ENCODE peak calls at places on chromosome 10, in five cellular contexts. F is endothelial cell of umbilical vein, H is colonic mucosa, R is fibroblast of lung, G is neural progenitor cell. C is an unnamed sample.

GRCh38 chr10:64209574-64209973 is 688.4 kb downstream of the REEP3 start:
- DNase-seq in G (no peak), F (no peak), R (peak), H (no peak), C (no peak)

GRCh38 chr10:74234569-74234968 is 83.5 kb downstream of the ADK start:
- DNase-seq in G (no peak), H (no peak), F (peak), R (no peak), C (peak)

GRCh38 chr10:123392182-123392930 is 238.2 kb downstream of the BUB3 start:
- DNase-seq in F (no peak), R (no peak), G (no peak), H (no peak), C (no peak)

GRCh38 chr10:3749597-3750351 is 35.2 kb downstream of the KLF6 start:
- DNase-seq in R (peak), G (no peak), F (no peak), H (no peak), C (peak)

GRCh38 chr10:4050061-4050460 is 265.1 kb upstream of the KLF6 start:
- DNase-seq in R (no peak), H (no peak), F (no peak), G (no peak), C (no peak)

GRCh38 chr10:12699258-12699700 is 302.2 kb downstream of the CCDC3 start:
- DNase-seq in H (peak), R (peak), G (no peak), F (peak), C (peak)

GRCh38 chr10:50594012-50594411 is 29.7 kb downstream of the SGMS1 start:
- DNase-seq in G (no peak), R (peak), H (no peak), F (peak), C (peak)

GRCh38 chr10:12588091-12588850 is 238.9 kb downstream of the CAMK1D start:
- DNase-seq in H (no peak), G (no peak), R (peak), F (no peak), C (peak)

GRCh38 chr10:31739759-31740158 is 188.9 kb downstream of the ARHGAP12 start:
- DNase-seq in G (no peak), H (no peak), F (no peak), R (peak), C (peak)

GRCh38 chr10:82622478-82622877 is 747.5 kb downstream of the NRG3 start:
- DNase-seq in G (no peak), F (no peak), R (no peak), H (no peak), C (no peak)

GRCh38 chr10:116469437-116469836 is 41.8 kb downstream of the PNLIPRP3 start:
- DNase-seq in G (no peak), H (no peak), F (no peak), R (peak), C (peak)

GRCh38 chr10:104485632-104486031 is 132.0 kb downstream of the CFAP58 start:
- DNase-seq in G (peak), R (no peak), H (no peak), F (no peak), C (no peak)

GRCh38 chr10:119817991-119818888 is 54.4 kb downstream of the MCMBP start:
- DNase-seq in R (peak), F (peak), G (peak), H (peak), C (peak)

GRCh38 chr10:44636625-44637024 is 251.7 kb upstream of the CXCL12 start:
- DNase-seq in R (no peak), H (no peak), F (no peak), G (no peak), C (no peak)

GRCh38 chr10:68135922-68136718 is 26.8 kb downstream of the MYPN start:
- DNase-seq in H (peak), G (no peak), R (peak), F (peak), C (peak)

GRCh38 chr10:72162978-72163377 is 52.8 kb upstream of the ANAPC16 start:
- DNase-seq in F (peak), R (peak), G (no peak), H (no peak), C (peak)

GRCh38 chr10:68333058-68333395 is 299 bp upstream of the PBLD start:
- DNase-seq in H (no peak), F (no peak), R (peak), G (no peak), C (peak)

GRCh38 chr10:3129581-3130340 is 42.8 kb downstream of the PITRM1 start:
- DNase-seq in H (no peak), R (no peak), G (no peak), F (no peak), C (no peak)

GRCh38 chr10:3563298-3563697 is 221.7 kb downstream of the KLF6 start:
- DNase-seq in H (no peak), F (no peak), G (no peak), R (no peak), C (no peak)

GRCh38 chr10:114631678-114632417 is 26.2 kb downstream of the ABLIM1 start:
- DNase-seq in F (peak), R (peak), H (peak), G (peak), C (peak)

GRCh38 chr10:52451817-52452216 is 137.7 kb downstream of the DKK1 start:
- DNase-seq in R (peak), G (no peak), F (no peak), H (no peak), C (peak)

GRCh38 chr10:72248477-72249151 is 25.1 kb upstream of the DDIT4 start:
- DNase-seq in G (no peak), F (peak), H (peak), R (peak), C (peak)

GRCh38 chr10:3251172-3251571 is 78.6 kb upstream of the PITRM1 start:
- DNase-seq in G (no peak), F (no peak), R (no peak), H (no peak), C (no peak)

GRCh38 chr10:115063702-115064479 is 29.3 kb upstream of the ATRNL1 start:
- DNase-seq in H (no peak), R (peak), F (no peak), G (no peak), C (peak)

GRCh38 chr10:120048358-120048757 is 155.8 kb downstream of the SEC23IP start:
- DNase-seq in G (no peak), H (no peak), R (no peak), F (no peak), C (peak)

GRCh38 chr10:105974803-105975456 is 1189.6 kb downstream of the SORCS1 start:
- DNase-seq in G (peak), H (no peak), R (no peak), F (no peak), C (peak)

GRCh38 chr10:131155218-131155902 is 156.2 kb downstream of the TCERG1L start:
- DNase-seq in G (no peak), H (no peak), F (no peak), R (no peak), C (no peak)

GRCh38 chr10:83965473-83965872 is 173.8 kb upstream of the GHITM start:
- DNase-seq in F (no peak), G (peak), H (no peak), R (no peak), C (no peak)

GRCh38 chr10:129140861-129141260 is 326.2 kb upstream of the MGMT start:
- DNase-seq in H (no peak), G (no peak), F (no peak), R (no peak), C (no peak)

GRCh38 chr10:43970747-43971146 is 322.1 kb upstream of the ZNF32 start:
- DNase-seq in G (no peak), F (no peak), H (no peak), R (no peak), C (no peak)

GRCh38 chr10:132422931-132423813 is 26.2 kb downstream of the PWWP2B start:
- DNase-seq in H (no peak), R (no peak), G (no peak), F (no peak), C (no peak)

GRCh38 chr10:83656924-83657323 is 482.4 kb upstream of the GHITM start:
- DNase-seq in R (no peak), G (no peak), H (no peak), F (no peak), C (no peak)

GRCh38 chr10:34033067-34033466 is 698.6 kb upstream of the NRP1 start:
- DNase-seq in F (no peak), R (no peak), H (no peak), G (no peak), C (no peak)

GRCh38 chr10:100531761-100532160 is 2.1 kb upstream of the NDUFB8 start:
- DNase-seq in R (no peak), F (no peak), G (no peak), H (no peak), C (no peak)

GRCh38 chr10:20276127-20276979 is 460.1 kb downstream of the PLXDC2 start:
- DNase-seq in H (no peak), R (peak), G (peak), F (no peak), C (no peak)

GRCh38 chr10:15997313-15997712 is 137.0 kb upstream of the MINDY3 start:
- DNase-seq in F (no peak), H (no peak), G (no peak), R (no peak), C (no peak)

GRCh38 chr10:114181971-114182370 is 2.8 kb downstream of the TDRD1 start:
- DNase-seq in G (no peak), H (peak), R (no peak), F (peak), C (no peak)

GRCh38 chr10:60313589-60313952 is 76.1 kb downstream of the ANK3 start:
- DNase-seq in H (no peak), F (no peak), G (no peak), R (no peak), C (no peak)

GRCh38 chr10:60314306-60314940 is 75.3 kb downstream of the ANK3 start:
- DNase-seq in F (peak), G (no peak), H (peak), R (peak), C (peak)

GRCh38 chr10:60315311-60315710 is 74.4 kb downstream of the ANK3 start:
- DNase-seq in G (no peak), F (peak), H (no peak), R (peak), C (no peak)

GRCh38 chr10:60312818-60313588 is 76.7 kb downstream of the ANK3 start:
- DNase-seq in H (no peak), F (peak), R (peak), G (no peak), C (peak)

GRCh38 chr10:60316029-60316428 is 73.6 kb downstream of the ANK3 start:
- DNase-seq in R (no peak), G (no peak), F (no peak), H (no peak), C (no peak)
- H3K9ac ChIP-seq in R (no peak), G (no peak), F (no peak), H (no peak), C (no peak)

DNA sequence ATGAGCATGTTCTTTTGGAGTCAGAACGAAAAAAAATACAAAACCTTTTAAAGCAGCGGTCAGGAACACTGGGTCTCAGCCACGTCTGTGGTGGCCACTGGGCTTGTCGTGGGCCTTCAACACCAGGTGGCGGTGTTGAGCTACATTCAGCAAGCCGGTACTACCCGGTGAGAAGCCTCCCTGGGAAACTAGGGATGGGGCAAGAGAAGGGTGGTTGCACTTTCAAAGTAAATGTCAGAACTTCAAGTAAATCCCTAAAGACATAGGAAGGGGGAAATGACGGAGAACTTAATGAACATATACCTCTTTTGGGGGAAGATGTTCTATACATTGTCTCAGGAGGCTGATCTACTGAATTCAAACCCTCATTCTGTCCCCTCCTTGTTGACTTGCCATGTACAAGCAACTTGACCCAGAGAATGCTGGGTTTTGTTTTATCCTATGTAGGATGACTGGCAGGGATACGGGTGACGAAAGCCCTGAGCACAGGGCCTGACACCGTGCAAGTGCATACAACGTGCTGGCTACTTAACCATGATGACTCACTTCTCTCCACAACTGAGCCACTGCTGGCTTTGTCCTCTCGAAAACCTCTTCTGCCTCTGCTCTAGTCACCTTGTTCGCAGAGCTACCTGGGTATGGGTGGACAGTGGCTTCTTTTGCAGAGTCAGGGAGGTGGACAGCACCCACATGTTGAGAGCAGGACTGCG is 49.0 kb upstream of the BAMBI start:
- DNase-seq in R (peak), G (peak), H (peak), F (peak), C (peak)
- H3K27ac ChIP-seq in R (no peak), G (no peak), H (no peak), F (no peak), C (no peak)

GRCh38 chr10:92142949-92143348 is 147.9 kb downstream of the CPEB3 start:
- DNase-seq in G (no peak), F (no peak), R (no peak), H (no peak), C (no peak)
- H3K9ac ChIP-seq in G (no peak), F (no peak), R (no peak), H (no peak), C (no peak)

GRCh38 chr10:1043532-1043995 is 5.4 kb downstream of the IDI1 start:
- DNase-seq in R (no peak), G (no peak), F (peak), H (peak), C (no peak)

GRCh38 chr10:1044964-1045363 is 4.0 kb downstream of the IDI1 start:
- DNase-seq in G (no peak), R (no peak), F (no peak), H (no peak), C (no peak)

GRCh38 chr10:1041514-1041913 is 7.4 kb downstream of the IDI1 start:
- DNase-seq in G (no peak), R (no peak), H (no peak), F (no peak), C (no peak)

GRCh38 chr10:1045415-1045814 is 3.5 kb downstream of the IDI1 start:
- DNase-seq in F (no peak), G (no peak), H (no peak), R (no peak), C (no peak)

DNA sequence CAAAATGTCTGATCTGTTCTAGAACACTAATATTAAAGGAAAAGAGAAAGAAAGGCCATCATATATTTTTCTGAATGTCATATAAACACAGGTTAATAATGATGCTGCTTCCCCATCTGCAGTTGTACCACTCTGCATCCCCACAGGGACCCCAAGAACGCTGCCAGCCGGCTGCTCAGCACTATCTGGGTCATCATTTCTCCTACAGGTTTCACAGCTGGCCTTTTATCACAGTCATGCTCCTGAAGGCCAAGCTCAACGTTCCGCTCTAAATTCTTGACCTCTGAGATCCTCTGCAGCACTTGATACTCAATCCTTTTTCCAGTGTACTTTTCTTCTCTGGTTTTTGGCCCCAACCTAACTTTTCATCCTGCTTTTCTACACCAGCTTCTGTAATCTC is 4.8 kb downstream of the IDI1 start:
- DNase-seq in F (no peak), G (no peak), H (no peak), R (no peak), C (no peak)
- H3K27ac ChIP-seq in F (peak), G (peak), H (peak), R (no peak), C (no peak)

GRCh38 chr10:113059001-113059780 is 109.1 kb downstream of the TCF7L2 start:
- DNase-seq in R (peak), F (peak), G (peak), H (peak), C (peak)
- H3K9ac ChIP-seq in R (no peak), F (peak), G (no peak), H (no peak), C (peak)

GRCh38 chr10:480928-481551 is 208.4 kb downstream of the DIP2C start:
- DNase-seq in F (peak), G (no peak), H (peak), R (no peak), C (no peak)
- H3K27ac ChIP-seq in F (no peak), G (no peak), H (no peak), R (no peak), C (no peak)

GRCh38 chr10:124523301-124523871 is 61.8 kb downstream of the LHPP start:
- DNase-seq in R (no peak), H (no peak), F (peak), G (peak), C (peak)
- H3K9ac ChIP-seq in R (peak), H (peak), F (no peak), G (no peak), C (no peak)

GRCh38 chr10:60998932-60999331 is 54.9 kb upstream of the RHOBTB1 start:
- DNase-seq in R (no peak), H (no peak), F (no peak), G (no peak), C (no peak)
- H3K27ac ChIP-seq in R (no peak), H (no peak), F (no peak), G (no peak), C (no peak)